ENCODE peak calls at places on chromosomes 2 and 18, in six cellular contexts. T is foreskin melanocyte, N is mucosa of descending colon, L is frontal cortex, X is A549, P is mesothelial cell of epicardium. O is an unnamed sample.

GRCh38 chr2:46679761-46680160 is 200.4 kb downstream of the TMEM247 start:
- DNase-seq in L (no peak), X (no peak), P (no peak), T (peak), N (no peak), O (no peak)

GRCh38 chr18:55779461-55779710 is 191.4 kb upstream of the TCF4 start:
- DNase-seq in P (no peak), T (no peak), N (no peak), X (no peak), L (no peak), O (no peak)

GRCh38 chr2:237541242-237541641 is 25.1 kb upstream of the PRLH start:
- DNase-seq in L (no peak), N (no peak), T (no peak), P (no peak), X (no peak), O (peak)

GRCh38 chr2:96115631-96116423 is 544 bp downstream of the ADRA2B start:
- DNase-seq in P (no peak), N (peak), X (no peak), L (no peak), T (no peak), O (no peak)

GRCh38 chr2:2708575-2708974 is 377.5 kb upstream of the MYT1L start:
- DNase-seq in T (no peak), P (no peak), L (no peak), X (no peak), N (no peak), O (no peak)

GRCh38 chr2:219350938-219351280 is 18.4 kb upstream of the RESP18 start:
- DNase-seq in X (no peak), N (no peak), P (no peak), T (no peak), L (no peak), O (no peak)

GRCh38 chr2:138711812-138712211 is 68.4 kb downstream of the NXPH2 start:
- DNase-seq in N (no peak), T (no peak), P (no peak), L (no peak), X (no peak), O (no peak)

GRCh38 chr2:108412995-108413726 is 35.4 kb downstream of the SULT1C4 start:
- DNase-seq in L (no peak), T (peak), N (no peak), X (peak), P (peak), O (no peak)

GRCh38 chr2:160091381-160091780 is 29.0 kb upstream of the PLA2R1 start:
- DNase-seq in P (no peak), X (no peak), N (no peak), L (no peak), T (no peak), O (no peak)

GRCh38 chr2:170656669-170657068 is 58.5 kb upstream of the SP5 start:
- DNase-seq in P (no peak), L (no peak), T (no peak), X (no peak), N (no peak), O (no peak)

O was measured in HuH-7.5.